ENCODE peak calls at places on chromosome 15, in eight cellular contexts. N, J, V, M, D, K, I and T are unnamed samples.

GRCh38 chr15:80480909-80481308 is 76.7 kb downstream of the ARNT2 start:
- DNase-seq in K (peak), I (no peak), V (no peak), J (peak), N (peak), D (no peak), M (peak), T (peak)

GRCh38 chr15:75989045-75989444 is 23.2 kb downstream of the NRG4 start:
- DNase-seq in J (no peak), K (no peak), I (no peak), V (no peak), M (no peak), N (no peak), D (no peak), T (no peak)

GRCh38 chr15:67240235-67241131 is 14.0 kb downstream of the AAGAB start:
- DNase-seq in N (no peak), D (no peak), M (no peak), K (no peak), J (no peak), V (no peak), I (peak), T (no peak)

GRCh38 chr15:60065951-60066350 is 61.8 kb downstream of the FOXB1 start:
- DNase-seq in J (no peak), V (no peak), I (no peak), D (no peak), N (no peak), K (no peak), M (no peak), T (no peak)

GRCh38 chr15:100350434-100351226 is 8.9 kb upstream of the ADAMTS17 start:
- DNase-seq in K (no peak), J (no peak), I (no peak), M (peak), V (no peak), N (peak), D (no peak), T (no peak)

GRCh38 chr15:65869954-65870871 is 922 bp downstream of the RAB11A start:
- DNase-seq in J (peak), M (peak), I (no peak), N (peak), K (peak), V (no peak), D (no peak), T (peak)

GRCh38 chr15:62524848-62525247 is 359.8 kb upstream of the C2CD4B start:
- DNase-seq in D (no peak), N (no peak), J (no peak), I (no peak), V (no peak), K (no peak), M (no peak), T (no peak)

GRCh38 chr15:69573815-69574472 is 121.3 kb downstream of the RPLP1 start:
- DNase-seq in D (no peak), N (no peak), V (no peak), J (no peak), I (no peak), M (peak), K (no peak), T (no peak)

GRCh38 chr15:60916032-60916673 is 312.9 kb downstream of the RORA start:
- DNase-seq in M (no peak), N (no peak), K (no peak), J (no peak), D (no peak), I (no peak), V (no peak), T (no peak)

GRCh38 chr15:25185156-25185710 is 230.4 kb downstream of the SNRPN start:
- DNase-seq in M (no peak), J (peak), I (no peak), K (no peak), V (no peak), N (no peak), D (no peak), T (no peak)

GRCh38 chr15:88901713-88902490 is 6.6 kb upstream of the HAPLN3 start:
- DNase-seq in D (no peak), I (no peak), V (no peak), J (no peak), K (no peak), N (no peak), M (no peak), T (no peak)
- TF ChIP-seq POLR2A in D (no peak), I (no peak), V (no peak), J (no peak), K (no peak), N (no peak), M (no peak), T (no peak)

DNA sequence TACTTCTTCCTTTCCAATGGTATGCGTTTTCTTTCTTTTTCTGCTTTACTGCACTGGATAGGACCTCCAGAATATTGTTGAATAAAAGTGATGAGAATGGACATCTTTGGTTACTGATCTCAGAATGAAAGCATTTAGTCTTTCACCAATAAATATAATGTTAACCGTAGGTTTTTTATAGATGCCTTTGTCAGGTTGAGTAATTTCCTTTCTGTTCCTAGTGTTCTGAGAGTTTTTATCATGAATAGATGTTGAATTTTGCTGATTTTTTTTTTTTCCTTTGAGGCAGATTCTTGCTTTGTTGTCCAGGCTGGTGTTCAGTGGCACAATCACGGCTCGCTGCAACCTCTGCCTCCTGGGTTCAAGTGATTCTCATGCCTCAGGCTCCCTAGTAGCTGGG is 158.4 kb downstream of the KLHL25 start:
- DNase-seq in M (no peak), K (no peak), V (no peak), D (no peak), N (no peak), J (no peak), I (no peak), T (no peak)
- H3K27ac ChIP-seq in M (peak), K (no peak), V (peak), D (no peak), N (no peak), J (no peak), I (no peak), T (no peak)

DNA sequence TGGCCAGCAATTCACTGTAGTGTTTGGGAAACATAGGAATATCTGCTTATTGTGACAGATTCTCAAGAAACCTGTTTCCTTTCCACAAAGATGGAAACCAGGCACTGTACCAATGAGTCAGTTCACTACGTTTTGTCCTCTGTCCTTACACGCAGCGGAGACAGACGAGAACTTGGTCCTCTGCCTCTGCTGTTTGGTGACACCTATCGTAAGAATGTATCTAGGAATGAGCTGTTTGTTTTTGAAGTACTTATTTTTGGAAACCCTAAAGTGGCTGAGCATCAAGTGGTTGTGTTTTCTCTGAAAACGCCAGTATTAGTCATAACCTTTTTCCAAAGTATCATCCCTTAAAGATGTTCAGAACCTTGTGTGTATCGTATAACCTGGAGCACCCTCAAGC is 93.0 kb downstream of the PGPEP1L start:
- DNase-seq in J (no peak), V (no peak), M (no peak), N (no peak), D (no peak), I (no peak), K (no peak), T (no peak)
- TF ChIP-seq CTCF in J (no peak), V (no peak), M (no peak), N (no peak), D (no peak), I (no peak), K (no peak), T (no peak)

GRCh38 chr15:90103669-90104329 is 1.5 kb upstream of the IDH2 start:
- DNase-seq in V (no peak), M (no peak), J (no peak), N (no peak), K (no peak), D (no peak), I (no peak), T (no peak)
- TF ChIP-seq POLR2A in V (no peak), M (no peak), J (no peak), N (no peak), K (no peak), D (no peak), I (no peak), T (no peak)

GRCh38 chr15:91866371-91866905 is 12.9 kb downstream of the SLCO3A1 start:
- DNase-seq in D (no peak), N (peak), K (peak), I (no peak), M (peak), V (no peak), J (no peak), T (no peak)

GRCh38 chr15:91866971-91867372 is 13.5 kb downstream of the SLCO3A1 start:
- DNase-seq in V (no peak), M (peak), K (peak), N (peak), J (peak), I (no peak), D (no peak), T (no peak)

GRCh38 chr15:91864669-91865068 is 11.2 kb downstream of the SLCO3A1 start:
- DNase-seq in M (no peak), N (no peak), K (no peak), D (no peak), I (no peak), J (no peak), V (no peak), T (no peak)

GRCh38 chr15:91865486-91865885 is 12.0 kb downstream of the SLCO3A1 start:
- DNase-seq in V (no peak), I (no peak), K (no peak), J (no peak), M (no peak), N (no peak), D (no peak), T (no peak)

DNA sequence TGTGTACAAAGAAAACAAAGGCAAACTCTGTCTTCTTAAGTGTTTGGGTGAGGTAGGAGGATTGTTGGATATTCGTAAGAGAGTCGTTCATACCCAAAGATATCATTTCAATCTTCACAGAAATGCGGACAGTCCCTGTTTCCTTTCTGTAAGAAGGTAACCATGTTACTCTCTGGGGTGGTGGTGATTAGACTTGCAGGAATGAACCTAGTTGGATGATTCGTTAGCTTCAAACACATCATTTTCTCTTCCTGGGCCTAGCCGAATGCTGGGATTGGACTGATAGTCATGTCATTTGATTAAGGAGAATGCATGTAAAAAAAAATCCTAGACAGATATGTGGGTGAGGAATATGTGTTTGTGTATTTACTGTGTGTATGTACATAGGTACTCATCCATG is 12.4 kb downstream of the SLCO3A1 start:
- DNase-seq in D (no peak), I (no peak), J (no peak), M (no peak), V (no peak), K (no peak), N (no peak), T (no peak)
- H3K27ac ChIP-seq in D (peak), I (no peak), J (peak), M (peak), V (peak), K (peak), N (peak), T (peak)